ENCODE peak calls at places on chromosomes 13 and 19, in six cellular contexts. One of them, this sample, is unnamed.

GRCh38 chr19:13051581-13052165 is 51.0 kb downstream of the LYL1 start:
- DNase-seq in body of pancreas: peak; percentile 75
- DNase-seq in Peyer's patch: peak; percentile 22
- DNase-seq in A549: peak; percentile 14
- DNase-seq in fibroblast of lung: peak; percentile 67
- DNase-seq in cardiac fibroblast: peak; percentile 34
- DNase-seq in this sample: no peak

GRCh38 chr13:23610187-23610576 is 40.0 kb downstream of the TNFRSF19 start:
- DNase-seq in body of pancreas: no peak
- DNase-seq in Peyer's patch: no peak
- DNase-seq in A549: no peak
- DNase-seq in fibroblast of lung: peak; percentile 51
- DNase-seq in cardiac fibroblast: peak; percentile 50
- DNase-seq in this sample: no peak

GRCh38 chr19:51375504-51376221 is 3.2 kb upstream of the NKG7 start:
- DNase-seq in body of pancreas: no peak
- DNase-seq in Peyer's patch: no peak
- DNase-seq in A549: no peak
- DNase-seq in fibroblast of lung: no peak
- DNase-seq in cardiac fibroblast: no peak
- DNase-seq in this sample: no peak

GRCh38 chr19:13849991-13850909 is 26.7 kb upstream of the NANOS3 start:
- DNase-seq in body of pancreas: peak; percentile 91
- DNase-seq in Peyer's patch: no peak
- DNase-seq in A549: peak; percentile 83
- DNase-seq in fibroblast of lung: peak; percentile 78
- DNase-seq in cardiac fibroblast: peak; percentile 79
- DNase-seq in this sample: peak; percentile 80

GRCh38 chr19:55115446-55116065 is 1.9 kb downstream of the PPP1R12C start:
- DNase-seq in body of pancreas: no peak
- DNase-seq in Peyer's patch: no peak
- DNase-seq in A549: no peak
- DNase-seq in fibroblast of lung: no peak
- DNase-seq in cardiac fibroblast: peak; percentile 39
- DNase-seq in this sample: no peak

GRCh38 chr19:8609210-8610040 is 1.1 kb downstream of the ADAMTS10 start:
- DNase-seq in body of pancreas: peak; percentile 39
- DNase-seq in Peyer's patch: peak; percentile 26
- DNase-seq in A549: peak; percentile 91
- DNase-seq in fibroblast of lung: peak; percentile 59
- DNase-seq in cardiac fibroblast: peak; percentile 71
- DNase-seq in this sample: no peak

GRCh38 chr19:52188822-52189744 is 769 bp upstream of the PPP2R1A start:
- DNase-seq in body of pancreas: no peak
- DNase-seq in Peyer's patch: no peak
- DNase-seq in A549: peak; percentile 11
- DNase-seq in fibroblast of lung: no peak
- DNase-seq in cardiac fibroblast: no peak
- DNase-seq in this sample: no peak

GRCh38 chr13:24900507-24900906 is 136.5 kb downstream of the RNF17 start:
- DNase-seq in body of pancreas: no peak
- DNase-seq in Peyer's patch: no peak
- DNase-seq in A549: no peak
- DNase-seq in fibroblast of lung: no peak
- DNase-seq in cardiac fibroblast: no peak
- DNase-seq in this sample: no peak

GRCh38 chr13:27450921-27451461 is 627 bp upstream of the MTIF3 start:
- DNase-seq in body of pancreas: peak; percentile 54
- DNase-seq in Peyer's patch: peak; percentile 43
- DNase-seq in A549: peak; percentile 25
- DNase-seq in fibroblast of lung: peak; percentile 51
- DNase-seq in cardiac fibroblast: peak; percentile 57
- DNase-seq in this sample: peak; percentile 45

GRCh38 chr13:59000770-59001169 is 1163.0 kb downstream of the DIAPH3 start:
- DNase-seq in body of pancreas: no peak
- DNase-seq in Peyer's patch: no peak
- DNase-seq in A549: no peak
- DNase-seq in fibroblast of lung: no peak
- DNase-seq in cardiac fibroblast: no peak
- DNase-seq in this sample: no peak

GRCh38 chr13:78881746-78882145 is 222.8 kb upstream of the OBI1 start:
- DNase-seq in body of pancreas: no peak
- DNase-seq in Peyer's patch: no peak
- DNase-seq in A549: no peak
- DNase-seq in fibroblast of lung: no peak
- DNase-seq in cardiac fibroblast: no peak
- DNase-seq in this sample: no peak

GRCh38 chr19:10760268-10760944 is 42.5 kb downstream of the DNM2 start:
- DNase-seq in body of pancreas: no peak
- DNase-seq in Peyer's patch: peak; percentile 75
- DNase-seq in A549: no peak
- DNase-seq in fibroblast of lung: no peak
- DNase-seq in cardiac fibroblast: no peak
- DNase-seq in this sample: peak; percentile 57

GRCh38 chr13:97629601-97630272 is 195.8 kb downstream of the RAP2A start:
- DNase-seq in body of pancreas: no peak
- DNase-seq in Peyer's patch: no peak
- DNase-seq in A549: no peak
- DNase-seq in fibroblast of lung: no peak
- DNase-seq in cardiac fibroblast: no peak
- DNase-seq in this sample: no peak

GRCh38 chr13:97630725-97631124 is 196.8 kb downstream of the RAP2A start:
- DNase-seq in body of pancreas: no peak
- DNase-seq in Peyer's patch: no peak
- DNase-seq in A549: no peak
- DNase-seq in fibroblast of lung: no peak
- DNase-seq in cardiac fibroblast: no peak
- DNase-seq in this sample: no peak

GRCh38 chr13:97627566-97627965 is 193.6 kb downstream of the RAP2A start:
- DNase-seq in body of pancreas: peak; percentile 22
- DNase-seq in Peyer's patch: no peak
- DNase-seq in A549: peak; percentile 31
- DNase-seq in fibroblast of lung: peak; percentile 98
- DNase-seq in cardiac fibroblast: peak; percentile 82
- DNase-seq in this sample: no peak

DNA sequence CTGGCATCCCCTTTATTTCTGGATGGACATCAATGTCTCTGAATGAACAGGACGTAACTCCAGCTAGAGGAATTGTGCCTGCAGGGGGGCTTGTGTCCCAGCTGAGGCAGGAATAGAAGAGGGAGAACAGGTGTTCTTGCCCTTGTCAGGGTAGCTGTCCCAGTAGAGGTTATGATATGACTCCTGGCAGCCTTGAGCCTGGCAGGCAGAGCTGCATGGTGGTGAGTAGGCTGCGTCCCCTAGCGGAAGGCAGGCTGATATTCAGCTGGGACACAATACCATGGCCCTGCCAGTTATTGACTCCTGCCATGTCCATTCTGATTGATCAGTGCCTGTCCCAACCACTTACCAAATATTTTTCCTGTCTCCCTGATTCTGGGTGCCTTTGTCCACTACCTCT is 197.2 kb downstream of the RAP2A start:
- DNase-seq in body of pancreas: no peak
- DNase-seq in Peyer's patch: no peak
- DNase-seq in A549: no peak
- DNase-seq in fibroblast of lung: no peak
- DNase-seq in cardiac fibroblast: no peak
- DNase-seq in this sample: no peak
- TF ChIP-seq CTCF in body of pancreas: no peak
- TF ChIP-seq CTCF in Peyer's patch: no peak
- TF ChIP-seq CTCF in A549: no peak
- TF ChIP-seq CTCF in fibroblast of lung: no peak
- TF ChIP-seq CTCF in cardiac fibroblast: no peak
- TF ChIP-seq CTCF in this sample: no peak

GRCh38 chr13:99572921-99573320 is 71.6 kb downstream of the TM9SF2 start:
- DNase-seq in body of pancreas: no peak
- DNase-seq in Peyer's patch: no peak
- DNase-seq in A549: no peak
- DNase-seq in fibroblast of lung: no peak
- DNase-seq in cardiac fibroblast: no peak
- DNase-seq in this sample: no peak

GRCh38 chr13:99582511-99582910 is 81.2 kb downstream of the TM9SF2 start:
- DNase-seq in body of pancreas: no peak
- DNase-seq in Peyer's patch: no peak
- DNase-seq in A549: no peak
- DNase-seq in fibroblast of lung: no peak
- DNase-seq in cardiac fibroblast: no peak
- DNase-seq in this sample: no peak

GRCh38 chr13:99575376-99575775 is 74.1 kb downstream of the TM9SF2 start:
- DNase-seq in body of pancreas: no peak
- DNase-seq in Peyer's patch: no peak
- DNase-seq in A549: no peak
- DNase-seq in fibroblast of lung: no peak
- DNase-seq in cardiac fibroblast: no peak
- DNase-seq in this sample: no peak

GRCh38 chr13:99580500-99581268 is 79.4 kb downstream of the TM9SF2 start:
- DNase-seq in body of pancreas: no peak
- DNase-seq in Peyer's patch: no peak
- DNase-seq in A549: no peak
- DNase-seq in fibroblast of lung: no peak
- DNase-seq in cardiac fibroblast: no peak
- DNase-seq in this sample: no peak

DNA sequence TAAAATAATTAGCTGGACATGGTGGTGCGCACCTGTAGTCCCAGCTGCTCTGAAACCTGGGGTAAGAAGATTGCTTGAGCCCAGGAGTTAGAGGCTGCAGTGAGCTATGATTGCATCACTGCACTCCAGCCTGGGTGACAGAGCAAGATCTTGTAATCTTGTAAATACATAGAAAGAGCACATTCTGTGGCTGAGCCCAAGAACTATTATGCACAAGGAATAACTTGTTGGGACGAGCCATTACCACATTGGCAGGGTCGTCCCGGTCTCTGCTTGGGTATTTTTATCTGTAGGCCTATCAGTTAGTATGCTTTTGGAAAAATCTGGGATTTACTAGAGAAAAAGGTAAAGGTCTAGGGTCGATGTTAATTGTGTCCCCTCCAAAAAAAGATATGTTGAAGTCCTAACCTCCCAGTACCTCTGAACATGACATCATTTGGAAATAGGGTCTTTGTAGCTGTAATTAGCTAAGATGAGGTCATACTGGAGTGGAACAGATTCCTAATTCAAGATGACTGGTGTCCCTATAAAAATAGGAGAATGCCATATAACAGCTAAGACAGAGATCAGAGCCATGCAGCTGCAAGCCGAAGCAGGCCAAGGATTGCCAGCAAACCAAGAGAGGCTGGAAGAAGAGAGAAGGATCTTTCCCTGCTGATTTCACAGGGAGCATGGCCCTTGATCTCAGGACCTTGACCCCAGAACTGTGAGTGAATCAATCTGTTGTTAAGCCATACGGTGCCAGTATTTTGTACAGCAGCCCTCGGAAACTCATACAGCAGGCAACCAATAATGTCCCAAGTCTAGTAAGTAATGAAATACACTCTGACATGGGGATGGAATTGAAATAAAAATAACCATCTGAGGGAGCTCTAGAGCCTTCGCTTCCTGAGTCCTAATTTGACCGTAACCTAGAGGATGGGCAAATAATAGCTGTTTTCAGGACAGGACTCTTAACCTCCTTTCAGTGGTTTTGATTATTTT is 77.0 kb downstream of the TM9SF2 start:
- DNase-seq in body of pancreas: no peak
- DNase-seq in Peyer's patch: no peak
- DNase-seq in A549: peak; percentile 22
- DNase-seq in fibroblast of lung: peak; percentile 34
- DNase-seq in cardiac fibroblast: peak; percentile 45
- DNase-seq in this sample: no peak
- TF ChIP-seq CTCF in body of pancreas: no peak
- TF ChIP-seq CTCF in Peyer's patch: peak; percentile 26
- TF ChIP-seq CTCF in A549: no peak
- TF ChIP-seq CTCF in fibroblast of lung: peak; percentile 43
- TF ChIP-seq CTCF in cardiac fibroblast: peak; percentile 33
- TF ChIP-seq CTCF in this sample: no peak

DNA sequence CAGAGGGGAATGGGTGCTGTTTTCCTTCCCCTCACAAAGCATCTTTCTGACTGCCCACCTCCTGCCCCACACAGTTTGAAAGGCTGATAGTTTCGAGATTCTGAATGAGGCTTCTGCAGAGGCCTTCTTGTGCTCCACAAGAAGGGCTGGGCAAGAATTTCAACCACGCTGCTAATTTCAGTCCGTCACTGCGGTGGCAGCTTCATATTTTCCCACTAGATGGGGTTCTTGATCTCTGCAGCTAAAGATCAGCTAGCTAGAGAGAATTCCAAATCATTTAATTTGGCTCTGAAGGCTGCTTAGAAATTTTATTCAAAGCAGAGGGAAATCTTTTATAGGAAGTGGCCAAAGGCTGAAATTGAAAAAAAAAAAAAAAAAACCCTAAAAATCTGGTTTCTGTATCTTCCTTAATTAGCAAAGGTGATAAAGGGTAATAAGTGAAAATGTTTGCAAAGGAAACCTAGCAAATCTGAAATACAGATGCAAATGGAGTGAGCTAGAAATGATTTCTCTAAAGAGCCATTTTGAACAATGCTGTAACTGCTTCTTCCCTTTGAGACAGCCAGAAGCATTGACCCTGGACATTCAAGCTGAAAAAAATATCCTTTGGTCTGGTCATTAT is 38.0 kb upstream of the C13orf42 start:
- DNase-seq in body of pancreas: peak; percentile 46
- DNase-seq in Peyer's patch: no peak
- DNase-seq in A549: peak; percentile 40
- DNase-seq in fibroblast of lung: peak; percentile 68
- DNase-seq in cardiac fibroblast: peak; percentile 77
- DNase-seq in this sample: no peak
- TF ChIP-seq CTCF in body of pancreas: peak; percentile 63
- TF ChIP-seq CTCF in Peyer's patch: peak; percentile 31
- TF ChIP-seq CTCF in A549: peak; percentile 48
- TF ChIP-seq CTCF in fibroblast of lung: peak; percentile 81
- TF ChIP-seq CTCF in cardiac fibroblast: peak; percentile 77
- TF ChIP-seq CTCF in this sample: no peak

DNA sequence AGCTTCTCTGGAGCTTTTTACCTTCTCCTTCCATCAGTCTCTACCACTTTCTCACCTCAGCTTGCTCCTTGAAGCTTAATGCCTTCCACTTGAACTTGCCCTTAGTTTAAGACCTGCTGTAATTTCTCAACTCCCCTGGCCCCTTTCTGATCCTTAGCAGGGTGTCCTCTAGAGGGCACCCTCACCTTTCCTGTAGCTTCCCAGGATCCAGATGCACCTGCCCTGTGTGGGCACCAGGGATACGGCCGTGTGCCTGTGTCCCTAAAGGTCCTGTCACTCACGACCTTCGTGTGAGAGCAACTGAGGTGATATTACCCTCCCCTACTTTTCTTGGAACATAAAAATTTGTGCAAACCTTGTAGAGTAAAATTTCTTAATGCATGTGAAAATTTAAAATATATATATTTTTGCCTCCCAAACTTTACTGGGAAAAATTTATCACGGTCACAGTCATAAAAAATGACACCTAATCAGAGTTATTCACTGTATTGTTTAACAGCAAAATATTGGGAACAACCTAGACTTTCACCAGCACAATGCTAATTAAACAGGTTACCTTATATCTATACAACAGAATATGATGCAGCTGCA is 46.4 kb downstream of the PSG3 start:
- DNase-seq in body of pancreas: peak; percentile 37
- DNase-seq in Peyer's patch: no peak
- DNase-seq in A549: peak; percentile 85
- DNase-seq in fibroblast of lung: peak; percentile 32
- DNase-seq in cardiac fibroblast: peak; percentile 65
- DNase-seq in this sample: no peak
- TF ChIP-seq CTCF in body of pancreas: peak; percentile 57
- TF ChIP-seq CTCF in Peyer's patch: no peak
- TF ChIP-seq CTCF in A549: peak; percentile 99
- TF ChIP-seq CTCF in fibroblast of lung: peak; percentile 76
- TF ChIP-seq CTCF in cardiac fibroblast: peak; percentile 88
- TF ChIP-seq CTCF in this sample: no peak

GRCh38 chr13:89199138-89199537 is 1528.0 kb downstream of the SLITRK5 start:
- DNase-seq in body of pancreas: no peak
- DNase-seq in Peyer's patch: no peak
- DNase-seq in A549: no peak
- DNase-seq in fibroblast of lung: no peak
- DNase-seq in cardiac fibroblast: no peak
- DNase-seq in this sample: no peak
- TF ChIP-seq CTCF in body of pancreas: no peak
- TF ChIP-seq CTCF in Peyer's patch: no peak
- TF ChIP-seq CTCF in A549: no peak
- TF ChIP-seq CTCF in fibroblast of lung: no peak
- TF ChIP-seq CTCF in cardiac fibroblast: no peak
- TF ChIP-seq CTCF in this sample: no peak

This sample was measured in activated B cell treated with CpG ODN at 0.5 μM for 24 hours.